ENCODE peak calls at places on chromosomes 2 and 18, in four cellular contexts. R is fibroblast of lung, W is nephron progenitor cell, Y is kidney epithelial cell. M is an unnamed sample.

GRCh38 chr2:202140522-202141292 is 67.7 kb downstream of the KIAA2012 start:
- DNase-seq in R (no peak), W (no peak), Y (no peak), M (no peak)

GRCh38 chr2:112876971-112877361 is 34.0 kb upstream of the IL37 start:
- DNase-seq in Y (no peak), W (no peak), R (no peak), M (no peak)

GRCh38 chr18:27619906-27620305 is 434.8 kb upstream of the CHST9 start:
- DNase-seq in Y (no peak), R (no peak), W (no peak), M (no peak)

GRCh38 chr2:98795903-98796676 is 65.2 kb upstream of the MGAT4A start:
- DNase-seq in W (no peak), R (no peak), Y (no peak), M (peak)

GRCh38 chr2:136384541-136385303 is 266.8 kb upstream of the CXCR4 start:
- DNase-seq in Y (no peak), W (peak), R (peak), M (peak)

GRCh38 chr2:241950878-241951331 is 81.4 kb downstream of the RTP5 start:
- DNase-seq in R (peak), W (peak), Y (peak), M (peak)

GRCh38 chr2:60484080-60484737 is 69.2 kb downstream of the BCL11A start:
- DNase-seq in W (no peak), R (peak), Y (no peak), M (no peak)

GRCh38 chr18:13613591-13614317 is 112.6 kb downstream of the FAM210A start:
- DNase-seq in W (no peak), R (no peak), Y (no peak), M (no peak)

GRCh38 chr18:59814872-59815271 is 84.9 kb upstream of the PMAIP1 start:
- DNase-seq in Y (peak), W (no peak), R (peak), M (peak)

GRCh38 chr2:207352978-207353377 is 176.8 kb upstream of the CREB1 start:
- DNase-seq in Y (no peak), R (peak), W (no peak), M (no peak)

GRCh38 chr2:46690825-46691224 is 211.5 kb downstream of the TMEM247 start:
- DNase-seq in Y (no peak), R (peak), W (no peak), M (no peak)

GRCh38 chr2:230872968-230873669 is 8.4 kb downstream of the ITM2C start:
- DNase-seq in R (no peak), Y (no peak), W (no peak), M (no peak)

GRCh38 chr18:46411862-46412690 is 244.9 kb downstream of the LOXHD1 start:
- DNase-seq in Y (no peak), R (peak), W (no peak), M (peak)

GRCh38 chr2:162198239-162198638 is 45.0 kb downstream of the FAP start:
- DNase-seq in Y (no peak), R (peak), W (no peak), M (no peak)

GRCh38 chr2:84797271-84797670 is 83.6 kb downstream of the TRABD2A start:
- DNase-seq in R (no peak), Y (no peak), W (no peak), M (no peak)

GRCh38 chr2:96839288-96839874 is 4.4 kb downstream of the ANKRD23 start:
- DNase-seq in R (no peak), Y (no peak), W (no peak), M (no peak)

GRCh38 chr2:141020346-141020745 is 1110.5 kb downstream of the LRP1B start:
- DNase-seq in W (no peak), Y (no peak), R (peak), M (peak)

GRCh38 chr2:218286570-218287459 is 5.5 kb downstream of the TMBIM1 start:
- DNase-seq in R (peak), Y (peak), W (peak), M (peak)

GRCh38 chr2:201698588-201699226 is at the start of gene MPP4:
- DNase-seq in W (no peak), R (peak), Y (no peak), M (peak)

GRCh38 chr2:16885027-16885426 is 219.4 kb upstream of the CYRIA start:
- DNase-seq in Y (no peak), W (no peak), R (no peak), M (no peak)

GRCh38 chr2:109129921-109130725 is 1.1 kb downstream of the SH3RF3 start:
- DNase-seq in W (peak), Y (no peak), R (peak), M (no peak)

GRCh38 chr18:45670281-45670962 is 53.6 kb upstream of the SLC14A1 start:
- DNase-seq in Y (no peak), R (peak), W (no peak), M (peak)

GRCh38 chr2:28428486-28428885 is 35.8 kb downstream of the FOSL2 start:
- DNase-seq in Y (no peak), R (no peak), W (no peak), M (no peak)

GRCh38 chr2:54040685-54041084 is 69.9 kb upstream of the PSME4 start:
- DNase-seq in W (no peak), Y (no peak), R (no peak), M (no peak)

GRCh38 chr2:54666131-54666637 is 57.3 kb upstream of the EML6 start:
- DNase-seq in R (peak), Y (no peak), W (no peak), M (peak)

GRCh38 chr18:72407048-72407447 is 137.1 kb downstream of the CBLN2 start:
- DNase-seq in R (no peak), Y (no peak), W (no peak), M (no peak)

GRCh38 chr2:113685471-113685870 is 58.4 kb downstream of the RABL2A start:
- DNase-seq in W (no peak), Y (no peak), R (peak), M (no peak)

GRCh38 chr2:128425731-128426620 is 107.3 kb upstream of the HS6ST1 start:
- DNase-seq in W (no peak), Y (no peak), R (peak), M (peak)

GRCh38 chr18:53937037-53937436 is 287.4 kb downstream of the MBD2 start:
- DNase-seq in W (no peak), R (no peak), Y (no peak), M (no peak)

GRCh38 chr2:30031184-30031583 is 109.8 kb upstream of the ALK start:
- DNase-seq in Y (no peak), R (no peak), W (no peak), M (peak)

GRCh38 chr2:10655074-10655840 is 34.5 kb downstream of the NOL10 start:
- DNase-seq in W (no peak), R (no peak), Y (no peak), M (peak)

GRCh38 chr2:208501217-208501616 is 94.6 kb downstream of the PTH2R start:
- DNase-seq in Y (no peak), R (no peak), W (peak), M (peak)

GRCh38 chr2:190893157-190893556 is 12.5 kb downstream of the GLS start:
- DNase-seq in R (no peak), W (no peak), Y (no peak), M (no peak)

GRCh38 chr2:98805412-98806265 is 74.7 kb upstream of the MGAT4A start:
- DNase-seq in Y (no peak), W (peak), R (peak), M (peak)

GRCh38 chr2:112018846-112019245 is 36.2 kb upstream of the TMEM87B start:
- DNase-seq in W (no peak), R (no peak), Y (no peak), M (no peak)

GRCh38 chr2:239197146-239197545 is 203.7 kb downstream of the HDAC4 start:
- DNase-seq in Y (no peak), R (no peak), W (no peak), M (no peak)

GRCh38 chr2:239195318-239195871 is 205.4 kb downstream of the HDAC4 start:
- DNase-seq in Y (no peak), W (no peak), R (no peak), M (no peak)

GRCh38 chr2:239198221-239198620 is 202.6 kb downstream of the HDAC4 start:
- DNase-seq in R (no peak), Y (no peak), W (no peak), M (no peak)

GRCh38 chr2:239195992-239196391 is 204.8 kb downstream of the HDAC4 start:
- DNase-seq in W (no peak), Y (no peak), R (no peak), M (no peak)

GRCh38 chr2:239196474-239197021 is 204.3 kb downstream of the HDAC4 start:
- DNase-seq in W (no peak), Y (no peak), R (no peak), M (no peak)
- TF ChIP-seq CTCF in W (no peak), Y (no peak), R (no peak), M (no peak)

DNA sequence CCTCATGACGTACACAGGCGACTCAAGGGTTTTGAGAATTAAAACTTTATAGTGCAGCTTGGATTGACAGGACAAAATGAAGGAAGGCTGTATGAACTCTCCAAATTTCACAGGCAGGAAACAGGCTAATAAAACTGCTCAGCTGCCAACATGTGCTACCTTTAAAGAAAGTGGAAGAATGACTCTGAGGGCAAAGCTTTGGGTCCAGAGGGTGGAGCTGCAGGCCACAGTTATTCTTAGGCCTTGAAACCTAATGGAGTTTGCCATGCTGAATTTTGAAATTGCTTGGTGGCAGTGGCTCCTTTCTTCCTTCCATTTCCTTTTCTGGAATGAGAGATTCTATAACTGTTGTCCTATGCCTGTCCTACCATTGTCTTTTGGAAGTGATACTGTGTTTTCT is 34.8 kb downstream of the HAT1 start:
- DNase-seq in Y (no peak), R (peak), W (no peak), M (peak)
- TF ChIP-seq CTCF in Y (no peak), R (no peak), W (no peak), M (peak)

DNA sequence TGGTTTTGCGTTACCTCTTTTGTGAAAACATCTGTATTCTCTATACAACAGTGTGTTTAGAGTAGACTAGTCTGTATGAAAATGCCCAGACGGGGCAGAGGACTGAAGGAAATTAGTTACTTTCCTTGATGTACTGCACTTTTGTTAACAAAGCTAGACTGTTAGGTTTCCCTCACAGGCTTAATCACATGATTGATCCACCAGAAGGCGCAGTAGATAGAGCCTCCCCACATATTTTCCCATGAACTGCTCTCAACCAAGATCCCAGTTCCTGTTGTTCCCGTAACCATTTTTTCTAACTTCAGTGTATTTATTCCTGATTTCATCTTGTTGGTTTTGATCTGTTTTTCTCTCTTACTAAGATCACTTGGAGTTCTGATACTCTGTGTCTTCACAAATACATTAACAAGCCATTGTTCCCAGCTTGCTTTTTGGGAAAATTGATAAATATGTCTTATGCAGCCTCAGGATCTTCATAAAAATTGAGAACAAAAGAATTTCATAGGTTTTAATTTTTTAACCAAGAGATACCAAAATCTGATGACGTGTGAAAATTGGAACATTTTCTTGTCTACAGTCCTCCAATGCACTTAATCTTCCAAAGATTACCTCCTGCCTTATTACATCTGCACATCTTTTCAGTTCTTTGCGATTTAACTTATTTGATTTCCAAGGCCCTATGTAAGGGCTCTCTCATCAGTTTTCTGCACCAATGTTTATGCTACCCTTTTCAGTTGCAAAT is 2.9 kb downstream of the MRPL35 start:
- DNase-seq in R (peak), W (no peak), Y (no peak), M (no peak)
- TF ChIP-seq CTCF in R (peak), W (no peak), Y (no peak), M (no peak)

DNA sequence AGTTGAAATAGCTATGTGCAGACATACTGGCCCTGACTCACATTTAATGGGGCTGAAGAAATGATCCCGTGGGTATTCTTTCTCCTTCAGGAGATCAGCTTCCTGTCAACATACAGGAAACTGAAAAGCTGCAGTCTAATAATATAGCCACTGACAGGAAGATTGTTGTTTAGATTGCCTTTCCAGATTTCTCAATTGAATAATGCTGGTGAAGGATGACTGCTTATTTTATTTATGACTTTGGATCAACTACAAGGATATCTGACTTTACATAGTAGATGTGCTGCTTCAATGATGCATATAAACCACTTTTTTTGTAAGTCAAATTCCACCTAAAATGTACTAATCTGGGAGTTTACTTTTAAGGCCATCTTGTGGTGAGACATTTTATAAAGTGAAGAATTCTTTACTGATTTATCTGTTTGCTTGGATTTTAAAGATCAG is 93.4 kb upstream of the MAP4K3 start:
- DNase-seq in R (peak), W (no peak), Y (peak), M (no peak)
- TF ChIP-seq CTCF in R (peak), W (no peak), Y (no peak), M (no peak)

GRCh38 chr2:234495076-234495800 is 1.6 kb downstream of the ARL4C start:
- DNase-seq in Y (no peak), W (peak), R (peak), M (peak)

GRCh38 chr2:234497592-234498023 is 727 bp upstream of the ARL4C start:
- DNase-seq in R (no peak), W (no peak), Y (no peak), M (no peak)

GRCh38 chr2:234495801-234496441 is 960 bp downstream of the ARL4C start:
- DNase-seq in W (peak), R (peak), Y (no peak), M (peak)

GRCh38 chr2:234496442-234496834 is 443 bp downstream of the ARL4C start:
- DNase-seq in W (no peak), R (no peak), Y (no peak), M (peak)

DNA sequence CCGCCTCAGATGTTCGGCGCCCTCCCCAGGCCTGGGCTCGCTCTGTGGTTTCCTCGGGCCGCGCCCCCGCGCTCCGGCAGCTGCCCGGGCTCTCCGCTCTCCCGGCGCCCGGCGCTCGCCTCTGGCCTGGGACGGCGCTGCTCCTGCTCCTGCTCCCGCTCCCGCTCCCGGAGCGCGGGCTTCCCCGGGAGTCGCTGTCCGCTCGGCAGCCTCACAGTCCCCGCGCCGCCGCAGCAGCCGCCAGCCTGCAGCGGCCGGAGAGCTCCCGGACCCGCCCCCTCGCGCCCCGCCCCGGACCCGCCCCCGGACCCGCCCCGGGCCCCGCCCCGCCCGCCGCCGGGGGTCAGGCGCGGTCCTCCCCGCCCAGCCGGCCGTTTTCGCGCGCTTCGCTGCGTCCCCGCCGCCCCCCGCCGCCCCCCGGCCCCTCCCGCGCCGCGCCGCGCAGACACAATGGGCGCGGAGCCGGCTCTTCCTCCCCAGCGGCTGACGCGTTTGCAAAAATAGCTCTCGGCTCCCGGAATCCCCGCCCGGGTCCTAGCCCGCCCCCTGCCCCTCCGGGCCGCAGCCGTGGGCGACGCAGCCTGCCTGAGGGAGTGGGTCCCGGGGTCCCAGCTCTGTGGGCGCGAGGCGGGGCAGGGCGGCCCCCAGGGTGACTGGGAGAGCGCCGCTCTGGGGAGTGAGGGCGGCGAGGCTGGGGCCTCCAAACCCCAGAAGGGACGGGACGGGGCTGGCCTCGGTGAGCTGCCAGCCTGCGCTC is at the start of gene ARL4C:
- DNase-seq in Y (no peak), R (peak), W (peak), M (peak)
- TF ChIP-seq CTCF in Y (no peak), R (no peak), W (no peak), M (no peak)

DNA sequence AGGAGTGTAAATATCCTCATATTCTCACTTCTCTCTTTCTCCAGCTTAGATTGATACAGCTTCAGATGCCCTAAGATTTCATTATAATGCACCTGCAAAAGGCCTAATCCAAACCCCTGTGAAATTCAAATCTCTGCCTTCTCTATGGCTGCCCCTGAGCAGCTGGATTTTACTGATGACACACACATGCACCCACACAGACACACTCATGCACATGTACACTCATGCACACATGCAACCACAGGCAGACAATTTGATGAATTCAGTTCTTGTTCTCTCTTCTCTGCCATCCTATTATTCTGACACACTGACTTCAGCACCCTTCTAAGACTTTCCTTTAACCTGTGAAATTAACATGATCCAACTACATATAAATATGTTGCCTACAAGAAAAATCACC is 563.2 kb downstream of the RNF144A start:
- DNase-seq in W (no peak), Y (no peak), R (no peak), M (no peak)
- TF ChIP-seq CTCF in W (no peak), Y (no peak), R (no peak), M (no peak)

GRCh38 chr2:33378551-33379220 is 97.8 kb upstream of the RASGRP3 start:
- DNase-seq in W (no peak), R (no peak), Y (no peak), M (peak)

GRCh38 chr2:33377048-33377447 is 99.4 kb upstream of the RASGRP3 start:
- DNase-seq in W (no peak), R (no peak), Y (no peak), M (no peak)

GRCh38 chr2:33383838-33384237 is 92.6 kb upstream of the RASGRP3 start:
- DNase-seq in Y (no peak), R (no peak), W (no peak), M (no peak)

GRCh38 chr2:33380661-33381183 is 95.7 kb upstream of the RASGRP3 start:
- DNase-seq in W (no peak), R (no peak), Y (no peak), M (no peak)

GRCh38 chr2:33380001-33380609 is 96.3 kb upstream of the RASGRP3 start:
- DNase-seq in W (no peak), R (no peak), Y (no peak), M (peak)
- TF ChIP-seq CTCF in W (peak), R (peak), Y (peak), M (peak)